ENCODE peak calls at places on chromosomes 12 and 14, in seven cellular contexts. F, U, D, A, J, B and T are unnamed samples.

GRCh38 chr12:25495336-25496097 is 57.6 kb downstream of the LMNTD1 start:
- DNase-seq in U (peak; percentile 61), J (no peak), F (peak; percentile 80), D (no peak), A (no peak), B (peak; percentile 43), T (peak; percentile 65)

GRCh38 chr14:54676822-54677708 is 110.1 kb downstream of the SAMD4A start:
- DNase-seq in U (peak; percentile 79), D (no peak), A (peak; percentile 69), B (peak; percentile 83), F (peak; percentile 98), J (no peak), T (peak; percentile 82)

GRCh38 chr12:9331218-9331626 is 123.0 kb upstream of the PZP start:
- DNase-seq in U (no peak), D (peak; percentile 65), A (peak; percentile 35), J (peak; percentile 78), B (peak; percentile 14), F (peak; percentile 58), T (no peak)

GRCh38 chr12:3560295-3560620 is 69.3 kb downstream of the PRMT8 start:
- DNase-seq in B (no peak), U (no peak), D (no peak), F (no peak), J (no peak), A (no peak), T (no peak)

GRCh38 chr12:4282892-4283511 is 9.4 kb downstream of the CCND2 start:
- DNase-seq in J (no peak), U (no peak), A (no peak), B (no peak), F (no peak), D (no peak), T (no peak)

GRCh38 chr12:121214171-121214777 is 4.3 kb downstream of the P2RX4 start:
- DNase-seq in D (no peak), B (no peak), J (no peak), F (no peak), U (no peak), A (no peak), T (no peak)

GRCh38 chr14:99521176-99522024 is 40.2 kb downstream of the CCNK start:
- DNase-seq in J (no peak), A (no peak), D (no peak), F (no peak), U (no peak), B (no peak), T (no peak)

GRCh38 chr12:124030510-124030909 is 57.5 kb downstream of the ZNF664 start:
- DNase-seq in B (no peak), U (peak; percentile 71), A (no peak), J (no peak), D (no peak), F (peak; percentile 61), T (peak; percentile 73)

GRCh38 chr12:46667547-46667946 is 158.2 kb downstream of the SLC38A4 start:
- DNase-seq in B (no peak), A (no peak), D (no peak), U (no peak), F (no peak), J (no peak), T (no peak)

GRCh38 chr12:65739606-65740005 is 84.7 kb upstream of the HMGA2 start:
- DNase-seq in F (no peak), B (no peak), J (no peak), U (no peak), D (no peak), A (no peak), T (no peak)

GRCh38 chr12:5328669-5329068 is 103.2 kb upstream of the NTF3 start:
- DNase-seq in D (no peak), A (no peak), B (no peak), J (no peak), F (no peak), U (no peak), T (no peak)

GRCh38 chr12:132197581-132198281 is 53.5 kb downstream of the NOC4L start:
- DNase-seq in D (no peak), J (no peak), F (no peak), B (no peak), U (no peak), A (no peak), T (no peak)

GRCh38 chr14:86457729-86458128 is 927.8 kb downstream of the FLRT2 start:
- DNase-seq in A (no peak), B (no peak), J (no peak), F (no peak), U (no peak), D (no peak), T (no peak)

GRCh38 chr14:86464386-86464785 is 934.4 kb downstream of the FLRT2 start:
- DNase-seq in A (no peak), U (no peak), D (no peak), J (no peak), F (no peak), B (no peak), T (no peak)

DNA sequence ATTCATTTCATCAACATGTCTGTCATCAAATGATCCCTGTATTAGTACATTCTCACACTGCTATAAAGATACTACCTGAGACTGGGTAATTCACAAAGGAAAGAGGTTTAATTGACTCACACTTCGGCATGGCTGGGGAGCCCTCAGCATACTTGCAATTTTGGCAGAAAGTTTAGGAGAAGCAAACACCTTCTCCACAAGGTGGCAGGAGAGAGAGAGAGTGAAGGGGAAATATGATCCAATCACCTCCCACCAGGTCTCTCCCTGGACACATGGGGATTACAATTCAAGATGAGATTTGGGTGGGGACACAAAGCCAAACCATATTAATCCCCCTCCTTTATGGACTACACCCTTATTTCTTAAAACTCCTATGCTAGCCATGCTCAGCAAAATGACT is 932.2 kb downstream of the FLRT2 start:
- DNase-seq in F (peak; percentile 8), J (no peak), D (no peak), B (no peak), A (no peak), U (no peak), T (no peak)
- TF ChIP-seq CTCF in F (peak; percentile 47), J (no peak), D (no peak), B (no peak), A (no peak), U (peak; percentile 46), T (peak; percentile 31)

DNA sequence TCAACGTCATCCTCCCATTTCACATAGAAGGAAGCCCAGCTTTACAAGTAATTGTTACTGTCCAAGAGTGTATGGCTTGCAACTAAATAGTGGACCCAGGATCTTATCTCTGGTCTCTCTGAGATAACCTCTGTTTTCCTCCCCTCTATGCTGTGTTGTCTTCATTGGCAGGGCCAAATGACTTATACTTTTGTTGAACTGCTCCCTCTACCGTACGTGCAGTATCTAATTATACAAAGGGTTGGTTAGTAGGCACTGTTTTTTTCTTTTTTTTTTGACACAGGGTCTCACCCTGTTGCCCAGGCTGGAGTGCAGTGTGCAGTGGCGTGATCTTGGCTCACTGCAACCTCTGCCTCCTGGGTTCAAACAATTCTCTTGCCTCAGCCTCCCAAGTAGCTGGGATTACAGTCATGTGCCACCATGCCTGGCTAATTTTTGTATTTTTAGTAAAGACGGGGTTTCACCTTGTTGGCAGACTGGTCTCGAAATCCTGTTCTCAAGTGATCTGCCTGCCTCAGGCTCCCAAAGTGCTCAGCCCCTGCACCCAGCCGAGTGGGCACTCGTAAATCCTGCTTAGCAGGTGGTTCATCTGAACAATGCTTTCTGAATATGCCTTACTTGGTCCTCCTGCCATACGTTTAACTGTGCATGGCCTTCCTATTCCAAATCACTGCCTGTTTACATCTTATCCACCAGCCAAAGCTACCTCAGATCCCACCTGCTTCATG is 162.1 kb downstream of the ADCK1 start:
- DNase-seq in F (no peak), U (no peak), B (no peak), J (no peak), A (no peak), D (no peak), T (no peak)
- TF ChIP-seq CTCF in F (no peak), U (no peak), B (no peak), J (no peak), A (no peak), D (no peak), T (no peak)

DNA sequence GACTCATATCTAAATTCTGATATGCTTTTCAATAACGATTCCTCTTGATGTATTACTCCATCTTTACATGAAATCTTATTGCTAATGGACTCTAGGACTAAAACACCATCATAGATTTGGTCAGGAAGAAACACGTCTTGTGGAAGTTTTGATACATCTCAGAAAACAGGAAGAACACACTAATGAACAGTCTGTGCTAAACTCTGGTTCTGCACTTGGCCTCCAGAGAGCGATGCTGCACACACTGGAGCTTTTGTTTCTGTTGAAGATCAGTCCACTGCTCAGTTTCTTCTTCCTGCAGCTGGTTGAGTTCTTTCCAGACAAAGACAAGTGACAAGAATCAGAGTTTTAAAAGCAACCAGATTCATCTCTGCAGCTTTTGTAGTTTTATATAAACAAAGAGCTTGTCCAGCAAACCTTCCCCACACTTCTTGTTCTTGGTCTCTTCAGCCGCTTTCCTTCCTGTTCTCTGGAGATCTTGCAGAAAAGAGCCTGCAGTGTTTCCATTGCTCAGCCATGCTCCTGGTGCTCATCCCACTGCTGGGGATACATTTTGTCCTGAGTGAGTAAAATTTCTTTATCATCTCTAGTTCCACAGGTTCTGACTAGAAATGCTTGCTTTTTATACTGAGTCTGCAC is 229.1 kb upstream of the OR4E1 start:
- DNase-seq in D (peak; percentile 37), F (no peak), B (no peak), A (no peak), J (no peak), U (no peak), T (no peak)
- TF ChIP-seq CTCF in D (peak; percentile 62), F (peak; percentile 42), B (no peak), A (peak; percentile 27), J (no peak), U (no peak), T (no peak)

GRCh38 chr14:101086926-101087325 is 183.4 kb upstream of the RTL1 start:
- DNase-seq in U (no peak), B (no peak), F (no peak), J (no peak), D (no peak), A (no peak), T (no peak)

GRCh38 chr14:101088395-101088667 is 184.8 kb upstream of the RTL1 start:
- DNase-seq in D (no peak), J (peak; percentile 19), B (no peak), F (no peak), U (no peak), A (no peak), T (no peak)

GRCh38 chr14:101090976-101091375 is 187.5 kb upstream of the RTL1 start:
- DNase-seq in A (no peak), B (no peak), U (no peak), D (no peak), F (no peak), J (no peak), T (no peak)

GRCh38 chr14:101088714-101089113 is 185.2 kb upstream of the RTL1 start:
- DNase-seq in U (no peak), D (no peak), A (no peak), B (no peak), F (no peak), J (no peak), T (no peak)

DNA sequence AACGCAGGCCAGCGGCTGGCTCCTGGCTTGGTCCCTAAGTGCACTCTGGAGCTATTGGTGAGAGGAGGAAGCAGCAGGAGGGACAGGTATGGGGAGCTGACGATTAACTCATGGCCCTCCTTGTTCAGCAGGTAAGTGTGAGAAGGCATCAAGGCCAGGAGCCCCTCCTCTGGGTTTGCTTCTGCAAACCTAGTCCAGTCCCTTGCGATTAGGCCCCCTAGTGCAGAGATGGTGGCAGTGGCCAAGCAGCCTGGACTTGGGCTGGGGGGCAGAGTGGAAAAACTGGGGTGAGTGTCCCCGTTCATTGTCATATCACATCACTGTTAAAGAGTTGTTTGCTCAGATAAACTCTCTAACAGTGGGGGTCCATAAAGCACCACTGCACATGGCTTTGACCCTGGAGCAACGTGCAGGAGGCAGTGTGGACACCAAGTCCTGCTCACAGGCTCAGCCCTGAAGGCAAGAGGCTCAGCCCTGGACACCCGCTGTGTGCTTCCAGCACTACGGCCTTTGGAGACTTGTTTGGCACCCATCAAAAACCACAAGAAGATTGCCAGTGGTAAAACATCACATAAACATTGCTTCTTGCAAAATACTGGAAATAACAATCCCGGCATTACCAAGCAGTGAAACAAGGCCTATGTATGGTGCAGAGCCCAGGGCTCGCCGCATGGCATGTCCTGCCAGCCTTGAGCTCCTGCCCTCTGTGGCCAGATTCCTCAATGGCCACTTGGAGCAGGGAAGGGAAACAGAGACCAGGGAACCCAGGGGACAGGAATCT is 184.3 kb upstream of the RTL1 start:
- DNase-seq in J (peak; percentile 7), A (no peak), B (no peak), F (peak; percentile 41), U (no peak), D (no peak), T (no peak)
- TF ChIP-seq CTCF in J (no peak), A (no peak), B (no peak), F (no peak), U (no peak), D (no peak), T (no peak)